ENCODE peak calls at places on chromosome 19, in four cellular contexts. Q is neuronal stem cell, T is heart right ventricle, X is transverse colon. D is an unnamed sample.

GRCh38 chr19:35513231-35513974 is at the start of gene DMKN:
- DNase-seq in Q (no peak), T (no peak), X (no peak), D (no peak)

GRCh38 chr19:21463449-21464105 is 41.8 kb upstream of the ZNF429 start:
- DNase-seq in Q (peak), X (peak), T (peak), D (no peak)

GRCh38 chr19:40089462-40089861 is 1.3 kb downstream of the ZNF780A start:
- DNase-seq in T (no peak), Q (no peak), X (no peak), D (no peak)

GRCh38 chr19:16588089-16588823 is 16.0 kb upstream of the SLC35E1 start:
- DNase-seq in T (peak), X (peak), Q (no peak), D (no peak)

GRCh38 chr19:16801599-16801998 is 27.6 kb upstream of the SIN3B start:
- DNase-seq in Q (no peak), X (no peak), T (no peak), D (no peak)

GRCh38 chr19:38892841-38893240 is 6.6 kb downstream of the SIRT2 start:
- DNase-seq in Q (no peak), X (no peak), T (no peak), D (no peak)

GRCh38 chr19:58578430-58578925 is 5.3 kb upstream of the MZF1 start:
- DNase-seq in Q (no peak), X (no peak), T (no peak), D (no peak)

GRCh38 chr19:55352040-55352439 is 2.5 kb downstream of the COX6B2 start:
- DNase-seq in Q (no peak), T (no peak), X (no peak), D (no peak)

GRCh38 chr19:13267131-13267530 is 116.9 kb downstream of the IER2 start:
- DNase-seq in T (no peak), Q (no peak), X (no peak), D (no peak)

GRCh38 chr19:55700813-55701212 is 25.8 kb downstream of the EPN1 start:
- DNase-seq in Q (no peak), T (no peak), X (no peak), D (no peak)

GRCh38 chr19:9641810-9642209 is 20.8 kb upstream of the ZNF561 start:
- DNase-seq in T (no peak), X (no peak), Q (no peak), D (no peak)

GRCh38 chr19:34260771-34261173 is 6.4 kb downstream of the GARRE1 start:
- DNase-seq in Q (no peak), T (no peak), X (no peak), D (no peak)

GRCh38 chr19:39943586-39943985 is 9.2 kb upstream of the FCGBP start:
- DNase-seq in Q (no peak), T (no peak), X (peak), D (no peak)

GRCh38 chr19:10551698-10552301 is 8.1 kb downstream of the ATG4D start:
- DNase-seq in X (peak), Q (no peak), T (no peak), D (no peak)

GRCh38 chr19:31613683-31614219 is 264.5 kb upstream of the TSHZ3 start:
- DNase-seq in X (no peak), Q (no peak), T (no peak), D (no peak)

GRCh38 chr19:30358821-30359580 is 13.2 kb upstream of the ZNF536 start:
- DNase-seq in X (no peak), Q (no peak), T (no peak), D (no peak)

GRCh38 chr19:55244004-55244680 is 14.7 kb downstream of the PPP6R1 start:
- DNase-seq in Q (no peak), T (no peak), X (no peak), D (no peak)

GRCh38 chr19:40191836-40192646 is 815 bp downstream of the MAP3K10 start:
- DNase-seq in X (peak), T (peak), Q (peak), D (peak)

GRCh38 chr19:45729774-45730388 is 815 bp downstream of the FBXO46 start:
- DNase-seq in T (no peak), X (peak), Q (no peak), D (no peak)

GRCh38 chr19:33108161-33108560 is 23.8 kb upstream of the WDR88 start:
- DNase-seq in X (no peak), T (no peak), Q (no peak), D (no peak)

GRCh38 chr19:35409191-35409590 is 38.3 kb downstream of the GPR42 start:
- DNase-seq in Q (no peak), T (no peak), X (no peak), D (no peak)

GRCh38 chr19:17220207-17220758 is 5.1 kb downstream of the USE1 start:
- DNase-seq in Q (no peak), X (peak), T (no peak), D (no peak)

GRCh38 chr19:13797870-13798269 is 2.6 kb downstream of the ZSWIM4 start:
- DNase-seq in Q (no peak), X (no peak), T (no peak), D (no peak)

GRCh38 chr19:50328257-50329145 is 676 bp downstream of the KCNC3 start:
- DNase-seq in X (no peak), Q (no peak), T (peak), D (no peak)

GRCh38 chr19:50694815-50695145 is 24.8 kb downstream of the SHANK1 start:
- DNase-seq in X (no peak), Q (no peak), T (no peak), D (no peak)

GRCh38 chr19:39238944-39239343 is 5.9 kb downstream of the IFNL3 start:
- DNase-seq in Q (no peak), T (no peak), X (no peak), D (no peak)

GRCh38 chr19:54114340-54114826 is 1.1 kb downstream of the TFPT start:
- DNase-seq in X (peak), T (peak), Q (no peak), D (no peak)

GRCh38 chr19:50925734-50926133 is 14.5 kb upstream of the KLK4 start:
- DNase-seq in Q (no peak), X (no peak), T (no peak), D (no peak)

GRCh38 chr19:52297601-52298358 is 811 bp downstream of the ZNF480 start:
- DNase-seq in T (no peak), X (no peak), Q (peak), D (no peak)

GRCh38 chr19:12847159-12848139 is 9.1 kb downstream of the MAST1 start:
- DNase-seq in Q (peak), T (peak), X (peak), D (no peak)

GRCh38 chr19:3275068-3275582 is 50.7 kb downstream of the CELF5 start:
- DNase-seq in Q (peak), X (no peak), T (no peak), D (no peak)

GRCh38 chr19:18700501-18701249 is 17.2 kb downstream of the CRTC1 start:
- DNase-seq in Q (peak), X (peak), T (peak), D (no peak)
- H3K4me3 ChIP-seq in Q (peak), X (peak), T (peak), D (peak)

DNA sequence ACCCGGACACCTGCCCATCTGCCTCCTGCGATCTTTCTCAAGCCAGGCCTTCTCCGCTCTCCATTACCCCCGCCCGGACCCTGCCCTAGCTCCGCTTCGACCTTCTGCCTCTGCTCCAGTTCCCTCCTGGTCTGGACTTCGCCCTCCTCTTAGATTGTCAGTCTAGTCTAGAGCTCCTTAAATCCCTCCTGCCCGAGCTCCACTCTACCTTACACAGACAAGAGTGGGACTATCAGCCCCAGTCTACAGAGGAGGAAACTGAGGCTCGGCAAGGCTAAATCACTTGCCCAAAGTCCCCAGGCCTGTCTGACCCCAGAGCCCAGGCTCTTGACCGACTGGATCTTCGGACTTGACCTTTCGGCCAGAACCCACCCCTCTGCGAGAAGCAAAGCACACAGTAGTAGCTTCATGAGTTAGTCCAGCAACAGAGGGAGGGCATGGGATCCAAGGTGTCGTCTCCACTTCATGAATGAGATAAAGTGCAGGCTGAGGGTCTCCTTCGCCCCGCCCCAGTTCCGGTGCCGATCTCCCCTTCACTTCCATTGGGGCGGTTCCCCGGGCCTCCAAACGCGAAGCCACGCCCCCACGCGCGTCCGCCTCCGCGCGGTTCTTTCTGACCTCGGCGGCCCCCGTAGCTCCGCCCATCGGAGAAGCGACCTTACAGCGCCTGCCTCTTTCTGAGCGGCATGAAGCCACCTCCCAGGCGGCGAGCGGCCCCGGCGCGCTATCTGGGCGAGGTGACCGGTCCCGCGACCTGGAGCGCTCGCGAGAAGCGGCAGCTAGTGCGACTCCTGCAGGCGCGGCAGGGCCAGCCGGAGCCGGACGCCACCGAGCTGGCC is at the start of gene SNAPC2:
- DNase-seq in X (peak), T (peak), Q (peak), D (peak)
- H3K4me3 ChIP-seq in X (peak), T (peak), Q (peak), D (peak)

GRCh38 chr19:4709440-4710280 is 14.0 kb downstream of the DPP9 start:
- DNase-seq in T (no peak), X (no peak), Q (no peak), D (no peak)
- H3K4me3 ChIP-seq in T (no peak), X (no peak), Q (no peak), D (no peak)

GRCh38 chr19:11798391-11799296 is at the start of gene ZNF491:
- DNase-seq in T (peak), X (peak), Q (peak), D (peak)

GRCh38 chr19:11792942-11793341 is 5.4 kb upstream of the ZNF491 start:
- DNase-seq in T (no peak), Q (no peak), X (no peak), D (no peak)

GRCh38 chr19:11797491-11797890 is 832 bp upstream of the ZNF491 start:
- DNase-seq in Q (peak), T (peak), X (peak), D (peak)
- H3K4me3 ChIP-seq in Q (peak), T (peak), X (no peak), D (peak)

GRCh38 chr19:927044-927706 is 1.3 kb downstream of the ARID3A start:
- DNase-seq in T (peak), Q (no peak), X (peak), D (no peak)

GRCh38 chr19:928471-929259 is 2.8 kb downstream of the ARID3A start:
- DNase-seq in Q (no peak), X (no peak), T (peak), D (no peak)

GRCh38 chr19:925912-926594 is at the start of gene ARID3A:
- DNase-seq in X (peak), Q (no peak), T (peak), D (peak)

GRCh38 chr19:926595-927043 is 784 bp downstream of the ARID3A start:
- DNase-seq in X (peak), T (peak), Q (no peak), D (no peak)

DNA sequence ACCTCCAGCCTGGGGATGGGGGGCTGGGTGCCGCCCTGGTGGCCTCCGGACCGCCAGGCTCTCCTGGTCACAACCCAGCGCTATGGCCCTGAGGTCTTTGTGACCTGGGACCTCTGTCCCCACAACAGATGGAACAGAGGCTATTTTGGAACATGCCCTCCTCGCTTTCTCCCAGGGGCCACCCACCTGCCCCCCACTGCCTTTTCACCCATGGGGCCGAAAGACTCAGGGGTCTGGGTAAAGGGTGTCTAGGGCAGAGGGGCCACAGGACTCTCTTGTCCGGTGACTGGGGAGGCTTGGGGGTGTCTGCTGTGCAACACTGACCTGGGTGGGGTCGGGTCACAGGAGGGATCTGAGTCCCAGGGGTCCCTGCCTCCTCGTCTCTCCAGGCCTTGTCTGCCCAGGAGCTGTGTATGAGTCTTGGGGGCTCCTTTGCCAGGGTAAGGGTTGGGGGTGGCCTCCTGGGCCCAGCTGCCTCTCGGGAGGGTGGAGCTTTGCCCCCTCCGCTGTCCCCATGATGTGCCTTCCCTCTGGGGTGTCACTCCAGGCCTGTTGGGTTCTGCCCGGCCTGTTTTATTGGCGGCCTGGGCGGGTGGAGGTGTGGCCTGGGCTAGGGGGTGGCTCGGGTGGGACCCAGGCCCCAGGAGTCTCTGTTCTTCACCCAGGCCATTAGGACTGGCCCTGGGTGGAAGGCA is 2.0 kb downstream of the ARID3A start:
- DNase-seq in X (no peak), T (peak), Q (no peak), D (no peak)
- H3K4me3 ChIP-seq in X (no peak), T (peak), Q (peak), D (peak)

GRCh38 chr19:48489608-48490216 is 20.5 kb downstream of the CYTH2 start:
- DNase-seq in T (peak), Q (no peak), X (peak), D (no peak)

GRCh38 chr19:48484247-48484893 is 15.2 kb downstream of the CYTH2 start:
- DNase-seq in Q (no peak), T (no peak), X (no peak), D (no peak)

GRCh38 chr19:48484931-48485612 is 15.9 kb downstream of the CYTH2 start:
- DNase-seq in Q (no peak), T (no peak), X (no peak), D (no peak)

GRCh38 chr19:48487944-48488343 is 18.8 kb downstream of the CYTH2 start:
- DNase-seq in Q (no peak), T (peak), X (peak), D (no peak)

GRCh38 chr19:48487544-48487943 is 18.4 kb downstream of the CYTH2 start:
- DNase-seq in X (no peak), Q (no peak), T (no peak), D (no peak)
- H3K4me3 ChIP-seq in X (no peak), Q (no peak), T (no peak), D (no peak)

GRCh38 chr19:47241919-47242644 is 11.1 kb upstream of the BBC3 start:
- DNase-seq in T (no peak), X (no peak), Q (no peak), D (no peak)

GRCh38 chr19:47239152-47239551 is 8.2 kb upstream of the BBC3 start:
- DNase-seq in Q (no peak), T (no peak), X (no peak), D (no peak)

GRCh38 chr19:47240561-47240960 is 9.6 kb upstream of the BBC3 start:
- DNase-seq in X (no peak), Q (no peak), T (no peak), D (no peak)

GRCh38 chr19:47239610-47240296 is 8.8 kb upstream of the BBC3 start:
- DNase-seq in X (peak), Q (no peak), T (peak), D (no peak)

GRCh38 chr19:47240996-47241918 is 10.3 kb upstream of the BBC3 start:
- DNase-seq in Q (no peak), X (peak), T (peak), D (no peak)
- H3K4me3 ChIP-seq in Q (no peak), X (no peak), T (no peak), D (peak)

DNA sequence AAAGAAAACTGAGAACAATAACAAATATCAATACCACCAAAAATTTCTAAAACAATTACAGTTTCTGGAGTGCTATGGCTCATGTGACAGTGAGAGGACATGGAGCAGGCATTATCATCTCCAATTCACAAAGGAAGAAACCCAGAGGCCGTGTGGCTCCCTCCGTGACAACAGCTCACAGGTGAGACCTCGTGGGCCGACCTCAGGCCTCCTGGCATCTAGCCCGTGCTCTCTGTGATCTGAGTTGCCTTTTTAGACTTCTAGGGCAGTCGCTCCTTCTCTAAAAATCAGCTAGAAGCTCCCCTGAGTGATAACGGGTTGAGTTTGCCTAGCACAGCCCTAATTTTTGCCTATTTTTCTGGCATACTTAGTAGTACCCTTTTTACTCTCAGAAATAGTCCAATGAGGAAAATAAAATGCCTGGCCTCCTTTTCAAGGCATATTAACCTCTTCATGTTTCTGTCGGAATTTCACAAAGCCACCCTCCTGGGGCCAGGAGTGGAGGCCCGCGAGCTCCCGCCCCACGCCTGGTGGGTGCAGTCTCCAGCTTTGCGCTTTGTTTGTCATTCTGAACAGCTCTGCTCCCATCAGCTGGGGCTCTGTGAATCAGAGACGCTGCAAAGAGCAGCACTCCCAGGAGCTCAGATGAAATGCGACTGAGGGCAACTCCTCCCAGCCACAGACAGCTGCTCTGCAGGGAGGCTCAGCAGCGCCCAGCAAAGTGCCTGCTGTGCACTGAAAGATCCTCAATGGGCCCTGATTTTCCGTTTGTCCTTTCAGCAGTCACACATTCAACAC is 292.5 kb downstream of the UQCRFS1 start:
- DNase-seq in Q (peak), X (no peak), T (no peak), D (no peak)
- H3K4me3 ChIP-seq in Q (no peak), X (no peak), T (no peak), D (no peak)

D was measured in coronary artery.